ENCODE peak calls at places on chromosomes 13 and 19, in four cellular contexts. U is nephron progenitor cell, Q is ureter, H is T-cell. B is an unnamed sample.

GRCh38 chr19:16627194-16627927 is 643 bp downstream of the MED26 start:
- DNase-seq in U (peak; percentile 32), Q (no peak), H (no peak), B (no peak)

GRCh38 chr13:114089751-114090400 is 42.5 kb downstream of the RASA3 start:
- DNase-seq in U (no peak), Q (no peak), H (no peak), B (peak; percentile 43)

GRCh38 chr13:98824376-98825160 is 72.1 kb upstream of the SLC15A1 start:
- DNase-seq in U (no peak), Q (no peak), H (no peak), B (no peak)

GRCh38 chr13:54972838-54973237 is 1944.2 kb downstream of the OLFM4 start:
- DNase-seq in U (no peak), Q (no peak), H (no peak), B (no peak)

GRCh38 chr13:60369242-60369641 is 27.8 kb upstream of the TDRD3 start:
- DNase-seq in U (no peak), Q (no peak), H (no peak), B (no peak)

GRCh38 chr13:97440598-97440997 is 6.6 kb downstream of the RAP2A start:
- DNase-seq in U (no peak), Q (no peak), H (no peak), B (no peak)

GRCh38 chr19:2451741-2452140 is 5.0 kb downstream of the LMNB2 start:
- DNase-seq in U (no peak), Q (no peak), H (no peak), B (no peak)

GRCh38 chr19:44672226-44672625 is 944 bp downstream of the CEACAM19 start:
- DNase-seq in U (no peak), Q (no peak), H (no peak), B (no peak)

GRCh38 chr13:98427331-98427995 is 149.4 kb downstream of the STK24 start:
- DNase-seq in U (no peak), Q (no peak), H (no peak), B (no peak)

GRCh38 chr19:34041922-34042521 is 130.3 kb upstream of the LSM14A start:
- DNase-seq in U (peak; percentile 77), Q (peak; percentile 62), H (peak; percentile 33), B (no peak)